ENCODE peak calls at places on chromosomes 3 and 15, in nine cellular contexts. T is activated CD4-positive, CD25-positive, alpha-beta regulatory T cell; K is B cell; C is stimulated activated CD8-positive, alpha-beta memory T cell treated with anti-CD3 and anti-CD28 coated beads, Interleukin-4, amount 100 ng/mL, for 1 hour; X is NCI-H226; J is EH; O is T-helper 9 cell; Q is anterior cingulate cortex; Z is GM20000. W is an unnamed sample.

GRCh38 chr3:2861120-2861519 is 249.1 kb downstream of the IL5RA start:
- DNase-seq in T (no peak), K (no peak), C (no peak), X (no peak), J (no peak), O (no peak), Q (no peak), Z (no peak), W (no peak)

GRCh38 chr15:73624530-73624929 is 8.7 kb downstream of the NPTN start:
- DNase-seq in T (no peak), K (no peak), C (no peak), X (no peak), J (peak), O (no peak), Q (no peak), Z (no peak), W (no peak)

GRCh38 chr3:120559228-120560061 is 36.7 kb upstream of the NDUFB4 start:
- DNase-seq in T (no peak), K (no peak), C (no peak), X (peak), J (peak), O (no peak), Q (peak), Z (no peak), W (no peak)

GRCh38 chr3:154779571-154779970 is 300.5 kb upstream of the MME start:
- DNase-seq in T (no peak), K (no peak), C (no peak), X (peak), J (peak), O (no peak), Q (no peak), Z (no peak), W (no peak)

GRCh38 chr15:22780267-22780666 is 6.2 kb upstream of the NIPA1 start:
- DNase-seq in T (no peak), K (no peak), C (no peak), X (peak), J (peak), O (no peak), Q (no peak), Z (no peak), W (no peak)

GRCh38 chr3:125212509-125213372 is at the start of gene SLC12A8:
- DNase-seq in T (peak), K (peak), C (no peak), X (no peak), J (peak), O (no peak), Q (no peak), Z (peak), W (no peak)

GRCh38 chr3:155919728-155920127 is 49.3 kb downstream of the GMPS start:
- DNase-seq in T (no peak), K (no peak), C (no peak), X (no peak), J (no peak), O (no peak), Q (no peak), Z (no peak), W (no peak)

GRCh38 chr3:28915711-28916481 is 365.0 kb upstream of the RBMS3 start:
- DNase-seq in T (no peak), K (no peak), C (no peak), X (peak), J (peak), O (no peak), Q (no peak), Z (no peak), W (no peak)

GRCh38 chr15:63054281-63054683 is 11.7 kb downstream of the TPM1 start:
- DNase-seq in T (no peak), K (no peak), C (no peak), X (no peak), J (peak), O (no peak), Q (no peak), Z (no peak), W (no peak)

GRCh38 chr3:52288674-52289073 is 1.0 kb downstream of the GLYCTK start:
- DNase-seq in T (no peak), K (no peak), C (no peak), X (no peak), J (no peak), O (no peak), Q (no peak), Z (no peak), W (no peak)

GRCh38 chr3:150292891-150293290 is 115.2 kb upstream of the TSC22D2 start:
- DNase-seq in T (no peak), K (no peak), C (no peak), X (no peak), J (peak), O (no peak), Q (no peak), Z (no peak), W (no peak)

GRCh38 chr15:70533931-70534742 is 229.2 kb downstream of the UACA start:
- DNase-seq in T (no peak), K (no peak), C (no peak), X (no peak), J (peak), O (no peak), Q (no peak), Z (no peak), W (no peak)

GRCh38 chr3:46660543-46661523 is 32.6 kb downstream of the ALS2CL start:
- DNase-seq in T (no peak), K (no peak), C (no peak), X (no peak), J (peak), O (no peak), Q (no peak), Z (no peak), W (no peak)

GRCh38 chr3:126925411-126926171 is 57.3 kb upstream of the PLXNA1 start:
- DNase-seq in T (no peak), K (no peak), C (no peak), X (no peak), J (peak), O (no peak), Q (no peak), Z (no peak), W (no peak)

GRCh38 chr15:63461230-63461629 is 43.2 kb upstream of the USP3 start:
- DNase-seq in T (no peak), K (no peak), C (no peak), X (no peak), J (no peak), O (no peak), Q (peak), Z (no peak), W (peak)

GRCh38 chr3:22117751-22118346 is 366.8 kb upstream of the ZNF385D start:
- DNase-seq in T (no peak), K (no peak), C (no peak), X (no peak), J (peak), O (no peak), Q (no peak), Z (peak), W (no peak)

GRCh38 chr3:43906847-43907507 is 216.2 kb downstream of the ABHD5 start:
- DNase-seq in T (no peak), K (no peak), C (no peak), X (no peak), J (no peak), O (no peak), Q (no peak), Z (peak), W (no peak)

GRCh38 chr3:179663093-179663492 is 10.3 kb downstream of the USP13 start:
- DNase-seq in T (no peak), K (no peak), C (no peak), X (no peak), J (no peak), O (no peak), Q (no peak), Z (no peak), W (no peak)

GRCh38 chr3:167008765-167009164 is 371.3 kb downstream of the ZBBX start:
- DNase-seq in T (no peak), K (no peak), C (no peak), X (no peak), J (no peak), O (no peak), Q (no peak), Z (no peak), W (no peak)

GRCh38 chr3:195859061-195859845 is 47.5 kb upstream of the MUC4 start:
- DNase-seq in T (peak), K (peak), C (peak), X (peak), J (peak), O (peak), Q (peak), Z (peak), W (peak)

GRCh38 chr3:192833177-192833890 is 84.3 kb downstream of the MB21D2 start:
- DNase-seq in T (no peak), K (no peak), C (no peak), X (peak), J (peak), O (no peak), Q (no peak), Z (no peak), W (no peak)

GRCh38 chr15:73631915-73632669 is 1.1 kb downstream of the NPTN start:
- DNase-seq in T (no peak), K (no peak), C (no peak), X (no peak), J (peak), O (no peak), Q (peak), Z (no peak), W (no peak)

GRCh38 chr3:142963266-142964149 is at the start of gene PAQR9:
- DNase-seq in T (no peak), K (peak), C (no peak), X (no peak), J (peak), O (no peak), Q (peak), Z (peak), W (no peak)

GRCh38 chr3:117553461-117553860 is 843.9 kb downstream of the TUSC7 start:
- DNase-seq in T (no peak), K (no peak), C (no peak), X (no peak), J (peak), O (no peak), Q (no peak), Z (no peak), W (no peak)

GRCh38 chr3:134155456-134155855 is 95.2 kb downstream of the RYK start:
- DNase-seq in T (no peak), K (no peak), C (no peak), X (no peak), J (no peak), O (no peak), Q (no peak), Z (no peak), W (no peak)

GRCh38 chr15:44325568-44325967 is 37.0 kb downstream of the GOLM2 start:
- DNase-seq in T (no peak), K (no peak), C (no peak), X (no peak), J (no peak), O (no peak), Q (no peak), Z (no peak), W (no peak)

GRCh38 chr3:5143459-5143858 is 21.4 kb downstream of the ARL8B start:
- DNase-seq in T (no peak), K (no peak), C (no peak), X (no peak), J (no peak), O (no peak), Q (no peak), Z (no peak), W (no peak)

GRCh38 chr3:29694331-29694730 is 413.5 kb downstream of the RBMS3 start:
- DNase-seq in T (no peak), K (no peak), C (no peak), X (no peak), J (no peak), O (no peak), Q (no peak), Z (no peak), W (no peak)

GRCh38 chr3:58899953-58900298 is 149.9 kb downstream of the CFAP20DC start:
- DNase-seq in T (no peak), K (no peak), C (no peak), X (peak), J (no peak), O (no peak), Q (no peak), Z (no peak), W (no peak)

W was measured in substantia nigra.